ENCODE peak calls at places on chromosomes 3 and 15, in eight cellular contexts. A, L, S, O, R, P, W and D are unnamed samples.

GRCh38 chr3:116056280-116056679 is 389.0 kb downstream of the LSAMP start:
- DNase-seq in W (no peak), L (no peak), R (no peak), O (no peak), S (no peak), A (no peak), P (no peak), D (no peak)

GRCh38 chr3:43737001-43737440 is 46.3 kb downstream of the ABHD5 start:
- DNase-seq in W (no peak), A (no peak), L (no peak), O (no peak), R (no peak), P (no peak), S (no peak), D (no peak)

GRCh38 chr3:68931406-68932149 is 769 bp downstream of the TAFA4 start:
- DNase-seq in L (no peak), A (peak), P (no peak), S (no peak), W (no peak), R (no peak), O (peak), D (no peak)

GRCh38 chr15:77107531-77108355 is 36.8 kb upstream of the TSPAN3 start:
- DNase-seq in W (peak), R (peak), O (peak), L (peak), A (peak), S (peak), P (peak), D (no peak)

GRCh38 chr3:177358968-177359600 is 161.8 kb upstream of the TBL1XR1 start:
- DNase-seq in S (no peak), W (peak), R (peak), A (no peak), O (peak), P (peak), L (peak), D (peak)

GRCh38 chr3:64048631-64049061 is 25.4 kb upstream of the PSMD6 start:
- DNase-seq in O (no peak), R (no peak), W (peak), P (peak), S (peak), A (no peak), L (no peak), D (no peak)

GRCh38 chr3:111616417-111617105 is 21.4 kb upstream of the ZBED2 start:
- DNase-seq in W (peak), A (no peak), R (no peak), S (peak), P (no peak), L (no peak), O (no peak), D (no peak)

GRCh38 chr15:39455502-39455991 is 125.3 kb upstream of the THBS1 start:
- DNase-seq in P (peak), R (no peak), W (peak), S (peak), A (no peak), L (no peak), O (no peak), D (no peak)

GRCh38 chr15:63362196-63362595 is 19.4 kb downstream of the CA12 start:
- DNase-seq in R (no peak), A (no peak), P (peak), O (no peak), W (peak), S (no peak), L (peak), D (no peak)

GRCh38 chr3:79085166-79085565 is 682.6 kb downstream of the ROBO1 start:
- DNase-seq in L (no peak), S (peak), P (peak), O (no peak), R (no peak), A (no peak), W (peak), D (no peak)

GRCh38 chr15:64583519-64583918 is 123.1 kb downstream of the ZNF609 start:
- DNase-seq in O (no peak), S (no peak), A (no peak), R (no peak), P (no peak), W (no peak), L (no peak), D (no peak)